ENCODE peak calls at places on chromosomes 2 and 18, in five cellular contexts. N is HFF-Myc, G is astrocyte of the spinal cord, T is fibroblast of pulmonary artery, A is AG10803. X is an unnamed sample.

GRCh38 chr2:23436346-23437099 is 51.5 kb downstream of the KLHL29 start:
- DNase-seq in N (no peak), G (no peak), T (no peak), A (peak), X (no peak)

GRCh38 chr2:65796259-65796658 is 363.9 kb upstream of the SPRED2 start:
- DNase-seq in G (no peak), T (no peak), N (no peak), A (no peak), X (no peak)

GRCh38 chr2:14628906-14629305 is 3.6 kb upstream of the LRATD1 start:
- DNase-seq in T (no peak), N (no peak), G (no peak), A (peak), X (no peak)

GRCh38 chr18:42929857-42930256 is 185.6 kb downstream of the RIT2 start:
- DNase-seq in T (peak), A (no peak), N (peak), G (peak), X (no peak)

GRCh38 chr2:44495544-44495943 is 133.8 kb downstream of the CAMKMT start:
- DNase-seq in A (no peak), T (no peak), N (no peak), G (no peak), X (no peak)

GRCh38 chr18:21740474-21740723 is 193 bp upstream of the MIB1 start:
- DNase-seq in N (no peak), T (peak), G (no peak), A (peak), X (peak)

GRCh38 chr2:95695613-95696012 is 103.8 kb downstream of the TRIM43 start:
- DNase-seq in A (no peak), N (no peak), T (peak), G (no peak), X (no peak)

GRCh38 chr2:134619250-134619649 is 99.5 kb downstream of the TMEM163 start:
- DNase-seq in N (no peak), G (no peak), T (no peak), A (no peak), X (no peak)

GRCh38 chr2:101418704-101419663 is 31.7 kb upstream of the CREG2 start:
- DNase-seq in T (peak), N (no peak), G (peak), A (peak), X (peak)

GRCh38 chr2:138829326-138829725 is 49.1 kb upstream of the NXPH2 start:
- DNase-seq in N (no peak), T (peak), A (no peak), G (peak), X (peak)

GRCh38 chr18:6607348-6607747 is 122.2 kb upstream of the ARHGAP28 start:
- DNase-seq in N (no peak), A (no peak), G (no peak), T (no peak), X (no peak)

GRCh38 chr2:156339110-156339847 is 6.8 kb upstream of the NR4A2 start:
- DNase-seq in G (no peak), T (peak), N (no peak), A (no peak), X (no peak)

GRCh38 chr18:7066965-7067555 is 50.5 kb downstream of the LAMA1 start:
- DNase-seq in G (no peak), N (no peak), A (no peak), T (peak), X (no peak)

GRCh38 chr2:191625016-191625415 is 52.9 kb upstream of the NABP1 start:
- DNase-seq in A (peak), G (peak), N (no peak), T (peak), X (no peak)

GRCh38 chr18:59501876-59502221 is 142.8 kb upstream of the LMAN1 start:
- DNase-seq in N (no peak), A (no peak), G (peak), T (peak), X (no peak)

GRCh38 chr2:20568501-20569463 is 82.1 kb downstream of the HS1BP3 start:
- DNase-seq in T (peak), N (no peak), A (peak), G (peak), X (no peak)

GRCh38 chr2:121638333-121638732 is 10.9 kb downstream of the CLASP1 start:
- DNase-seq in A (peak), T (peak), N (no peak), G (no peak), X (no peak)

GRCh38 chr18:54558609-54559585 is 32.1 kb upstream of the DYNAP start:
- DNase-seq in A (peak), G (peak), N (peak), T (peak), X (peak)

GRCh38 chr2:111910609-111911277 is 12.3 kb downstream of the MERTK start:
- DNase-seq in G (no peak), A (no peak), N (no peak), T (no peak), X (no peak)

GRCh38 chr2:144143294-144144092 is 376.4 kb downstream of the ZEB2 start:
- DNase-seq in A (no peak), T (no peak), G (no peak), N (no peak), X (no peak)

GRCh38 chr2:174606336-174606735 is 8.7 kb upstream of the WIPF1 start:
- DNase-seq in G (peak), T (peak), A (peak), N (peak), X (no peak)

GRCh38 chr2:173217106-173217840 is 137.4 kb upstream of the CDCA7 start:
- DNase-seq in T (no peak), A (no peak), G (no peak), N (no peak), X (no peak)

GRCh38 chr2:195051401-195051800 is 605.6 kb upstream of the SLC39A10 start:
- DNase-seq in A (no peak), T (peak), N (no peak), G (peak), X (no peak)

GRCh38 chr2:158239271-158239670 is 137.6 kb downstream of the UPP2 start:
- DNase-seq in T (no peak), N (no peak), G (no peak), A (no peak), X (no peak)

GRCh38 chr2:66432801-66433694 is 1.9 kb upstream of the MEIS1 start:
- DNase-seq in A (peak), N (peak), G (peak), T (peak), X (no peak)

GRCh38 chr2:28451793-28452533 is 43.9 kb upstream of the PLB1 start:
- DNase-seq in A (no peak), T (no peak), N (no peak), G (peak), X (no peak)

GRCh38 chr2:28280576-28280975 is 112.1 kb upstream of the FOSL2 start:
- DNase-seq in A (no peak), G (no peak), T (no peak), N (no peak), X (no peak)

GRCh38 chr2:239807568-239807967 is 217.6 kb downstream of the NDUFA10 start:
- DNase-seq in N (no peak), G (no peak), A (no peak), T (no peak), X (no peak)

GRCh38 chr2:20231632-20232031 is 6.7 kb upstream of the SDC1 start:
- DNase-seq in N (peak), T (no peak), A (peak), G (peak), X (no peak)

GRCh38 chr2:198309673-198310280 is 505.4 kb downstream of the PLCL1 start:
- DNase-seq in G (peak), N (peak), T (peak), A (peak), X (peak)

GRCh38 chr2:206642075-206643025 is at the start of gene FAM237A:
- DNase-seq in T (peak), N (peak), A (peak), G (peak), X (peak)

GRCh38 chr18:31685097-31686082 is 1.0 kb upstream of the B4GALT6 start:
- DNase-seq in N (no peak), T (peak), A (peak), G (peak), X (peak)

DNA sequence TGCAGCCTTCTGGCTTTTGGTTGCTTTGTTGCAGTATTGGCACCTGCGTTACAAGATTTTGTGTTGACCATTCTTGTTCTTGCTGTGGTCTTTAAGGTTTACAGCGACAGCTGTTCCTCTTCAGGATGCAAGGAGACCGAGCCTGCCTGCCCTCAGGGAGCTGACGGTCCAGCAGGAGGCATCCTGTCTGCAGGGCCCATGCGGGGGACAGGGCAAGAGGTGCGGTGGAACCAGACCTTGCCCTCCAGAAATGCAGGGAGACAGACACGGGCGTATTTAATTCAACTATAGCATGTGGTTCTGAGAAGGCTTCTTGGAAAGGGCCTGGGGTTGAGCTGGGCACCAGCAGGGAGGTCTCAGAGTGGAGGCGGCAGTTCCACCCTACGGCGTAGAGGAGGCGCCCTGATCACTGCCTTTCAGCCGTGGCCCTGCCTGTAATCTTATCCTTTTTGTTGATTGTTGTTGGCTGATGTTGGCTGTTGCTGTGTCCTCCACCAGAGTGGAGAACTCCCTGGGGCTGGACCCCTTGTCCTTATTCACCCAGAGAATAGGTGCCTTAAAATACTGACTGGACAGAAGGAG is 71.7 kb downstream of the HPCAL1 start:
- DNase-seq in N (no peak), A (no peak), G (no peak), T (no peak), X (no peak)
- TF ChIP-seq CTCF in N (no peak), A (no peak), G (no peak), T (no peak), X (no peak)

DNA sequence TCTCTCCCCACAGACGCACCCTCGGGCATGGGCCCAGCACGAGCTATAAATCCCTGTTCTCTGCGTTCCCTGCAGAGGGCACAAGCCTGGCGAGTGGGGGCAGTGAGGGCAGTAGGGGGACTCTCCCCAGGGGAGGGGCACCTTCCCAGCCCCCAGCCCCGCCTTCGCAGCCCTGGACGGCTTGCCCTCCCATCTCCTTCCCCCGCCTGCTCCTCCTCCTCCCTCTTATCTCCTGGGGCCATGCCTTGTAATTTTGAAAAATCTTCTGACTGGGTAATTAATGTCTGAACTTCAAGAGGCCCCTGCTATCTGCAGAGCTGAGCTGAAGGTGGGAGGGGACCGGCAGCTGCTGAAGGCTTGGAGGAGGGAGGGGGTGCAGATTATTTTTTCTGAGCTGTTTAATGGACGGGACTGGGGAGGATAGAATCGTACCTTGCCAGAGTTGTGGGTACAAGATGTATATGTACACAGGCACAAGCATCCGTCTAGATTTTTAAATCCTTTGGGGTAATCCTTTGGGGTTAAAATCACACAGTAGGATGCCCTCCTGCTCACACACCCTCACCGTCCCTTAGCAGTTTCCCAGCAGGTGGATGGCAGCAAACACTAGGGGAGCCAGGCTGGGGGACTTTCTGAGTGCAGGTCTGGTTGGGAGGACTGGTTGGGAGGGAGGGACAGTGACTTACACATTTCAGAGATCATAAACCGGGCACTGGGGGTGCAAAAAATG is 121.9 kb downstream of the SMAD7 start:
- DNase-seq in A (no peak), T (no peak), N (no peak), G (no peak), X (no peak)
- TF ChIP-seq CTCF in A (no peak), T (no peak), N (no peak), G (no peak), X (no peak)

DNA sequence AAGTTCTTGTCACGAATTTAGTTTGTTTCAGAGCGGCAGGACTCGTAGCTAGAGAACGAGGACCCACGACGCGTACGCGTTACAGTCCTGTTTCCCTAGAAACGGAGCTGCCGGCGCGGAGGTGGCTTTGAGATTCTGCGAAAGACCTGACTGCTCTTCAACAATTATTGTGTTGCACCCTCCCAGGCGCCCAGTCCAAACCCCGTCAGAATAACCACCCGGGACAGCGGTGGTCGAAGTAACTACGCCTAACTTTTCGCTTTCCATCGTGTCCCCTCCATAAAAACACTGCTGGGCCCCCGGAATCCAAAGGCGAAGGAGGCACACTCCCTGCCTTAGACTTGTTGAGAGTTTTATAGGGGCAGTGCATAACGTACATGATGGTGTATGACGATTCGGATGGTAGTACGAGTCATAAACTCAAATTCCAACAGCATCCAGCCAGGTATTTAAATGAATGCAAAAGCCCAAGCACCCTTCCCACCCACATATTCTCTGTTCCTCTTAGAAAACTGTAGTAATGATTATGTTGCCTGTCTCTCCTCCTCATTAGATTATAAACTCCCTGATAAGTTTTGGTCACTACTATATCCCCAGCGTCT is 651 bp upstream of the STAM2 start:
- DNase-seq in T (peak), N (no peak), G (no peak), A (peak), X (peak)
- TF ChIP-seq CTCF in T (no peak), N (no peak), G (no peak), A (no peak), X (no peak)

GRCh38 chr2:70960833-70961647 is 17.4 kb upstream of the ANKRD53 start:
- DNase-seq in A (no peak), N (no peak), T (no peak), G (no peak), X (peak)
- TF ChIP-seq CTCF in A (no peak), N (no peak), T (no peak), G (peak), X (no peak)

GRCh38 chr2:228318218-228318617 is 136.7 kb upstream of the SPHKAP start:
- DNase-seq in N (peak), T (peak), A (peak), G (peak), X (no peak)
- TF ChIP-seq CTCF in N (peak), T (peak), A (peak), G (peak), X (no peak)

GRCh38 chr2:237432484-237433092 is 18.6 kb upstream of the COL6A3 start:
- DNase-seq in N (no peak), A (peak), T (peak), G (peak), X (no peak)
- TF ChIP-seq CTCF in N (peak), A (peak), T (peak), G (peak), X (no peak)

GRCh38 chr18:23237524-23238151 is 102.4 kb downstream of the CABLES1 start:
- DNase-seq in N (no peak), G (peak), T (peak), A (peak), X (peak)

GRCh38 chr18:23234619-23235018 is 99.3 kb downstream of the CABLES1 start:
- DNase-seq in T (no peak), N (no peak), G (no peak), A (no peak), X (no peak)

GRCh38 chr18:23236876-23237468 is 101.7 kb downstream of the CABLES1 start:
- DNase-seq in G (no peak), A (no peak), N (no peak), T (no peak), X (no peak)

GRCh38 chr18:23235860-23236259 is 100.6 kb downstream of the CABLES1 start:
- DNase-seq in T (no peak), G (no peak), A (no peak), N (no peak), X (no peak)

DNA sequence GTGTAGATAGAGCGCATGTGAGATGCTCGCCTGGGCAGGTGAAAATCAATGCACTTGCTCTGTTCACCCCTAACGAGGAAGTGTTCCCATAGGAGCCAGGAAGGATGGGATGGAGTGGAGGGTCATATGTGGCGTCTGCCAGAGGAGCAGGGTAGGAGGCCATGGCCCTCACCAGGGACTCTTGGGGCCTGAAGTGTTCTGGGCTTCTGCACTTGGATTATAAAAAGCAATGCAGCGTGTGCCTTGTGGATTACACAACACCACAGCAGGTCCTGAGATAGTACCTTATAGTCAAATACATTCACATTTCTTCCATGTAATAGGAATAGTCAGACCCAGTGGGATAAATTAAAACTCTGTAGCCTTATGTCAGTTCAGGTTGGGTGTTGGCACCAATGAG is 100.1 kb downstream of the CABLES1 start:
- DNase-seq in G (no peak), T (no peak), A (no peak), N (no peak), X (no peak)
- TF ChIP-seq CTCF in G (no peak), T (no peak), A (no peak), N (no peak), X (no peak)

GRCh38 chr2:234869969-234870368 is 81.8 kb upstream of the SH3BP4 start:
- DNase-seq in G (no peak), N (no peak), T (no peak), A (no peak), X (no peak)
- TF ChIP-seq CTCF in G (no peak), N (no peak), T (no peak), A (no peak), X (no peak)

DNA sequence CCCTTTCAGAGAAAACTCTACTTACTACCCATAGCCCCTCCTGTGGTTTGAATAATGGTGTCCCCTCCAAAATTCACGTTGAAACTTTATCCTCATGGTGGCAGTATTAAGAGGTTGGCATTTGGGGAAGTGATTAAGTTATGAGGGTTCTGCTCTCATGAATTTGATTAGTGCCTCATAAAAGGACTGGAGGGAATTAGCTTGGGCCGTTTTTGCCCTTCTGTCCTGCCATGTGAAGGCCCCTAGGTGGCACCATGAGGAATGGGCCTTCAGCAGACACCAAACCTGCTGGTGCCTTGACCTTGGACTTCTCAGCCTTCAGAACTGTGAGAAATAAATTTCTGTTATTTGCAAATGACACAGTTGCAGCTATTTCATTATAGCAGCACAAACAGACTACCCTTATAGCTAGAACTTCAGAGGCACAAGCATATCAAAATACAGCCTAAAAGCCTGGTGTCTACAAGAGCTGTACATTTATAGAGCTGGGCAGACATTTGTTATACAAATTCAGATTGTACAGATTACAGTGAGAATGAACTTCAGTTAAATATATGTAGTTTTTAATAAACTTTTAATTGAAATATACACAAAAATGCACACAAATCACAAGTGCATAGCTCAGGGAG is 2.6 kb upstream of the PTPN2 start:
- DNase-seq in N (no peak), G (no peak), T (peak), A (peak), X (no peak)
- TF ChIP-seq CTCF in N (peak), G (peak), T (peak), A (peak), X (peak)